ENCODE peak calls at places on chromosomes 12 and 14, in five cellular contexts. N is tibial nerve, D is IMR-90, O is transverse colon, J is body of pancreas. K is an unnamed sample.

GRCh38 chr12:94699796-94700195 is 49.4 kb upstream of the TMCC3 start:
- DNase-seq in J (no peak), N (no peak), O (no peak), D (no peak), K (peak; percentile 55)

GRCh38 chr12:1204581-1205121 is 213.6 kb downstream of the ERC1 start:
- DNase-seq in O (no peak), J (no peak), D (no peak), N (no peak), K (no peak)

GRCh38 chr12:48795550-48796455 is 6.9 kb upstream of the ADCY6 start:
- DNase-seq in O (peak; percentile 84), D (peak; percentile 75), J (peak; percentile 79), N (peak; percentile 69), K (peak; percentile 84)

GRCh38 chr14:102196436-102197230 is 56.9 kb downstream of the WDR20 start:
- DNase-seq in J (no peak), D (no peak), O (no peak), N (no peak), K (no peak)

GRCh38 chr12:52126605-52127578 is 47.4 kb downstream of the SMIM41 start:
- DNase-seq in O (no peak), J (no peak), D (peak; percentile 39), N (no peak), K (peak; percentile 55)

GRCh38 chr12:46453428-46453827 is 80.9 kb upstream of the SLC38A2 start:
- DNase-seq in D (no peak), N (no peak), J (no peak), O (no peak), K (no peak)

GRCh38 chr14:58875613-58876012 is 237.9 kb downstream of the DACT1 start:
- DNase-seq in D (no peak), J (no peak), O (no peak), N (no peak), K (no peak)

GRCh38 chr14:62179367-62180018 is 417.3 kb downstream of the SNAPC1 start:
- DNase-seq in N (no peak), D (peak; percentile 91), O (peak; percentile 15), J (peak; percentile 79), K (peak; percentile 54)

GRCh38 chr12:116879509-116880212 is 1.6 kb downstream of the HRK start:
- DNase-seq in O (peak; percentile 14), J (no peak), D (no peak), N (no peak), K (no peak)
- H3K4me3 ChIP-seq in O (peak overlapping the region; percentile 26), J (no peak overlapping the region), D (no peak overlapping the region), N (no peak overlapping the region), K (peak overlapping the region; percentile 41)

GRCh38 chr12:80791863-80792262 is 75.2 kb downstream of the MYF5 start:
- DNase-seq in N (no peak), J (no peak), O (no peak), D (no peak), K (no peak)
- TF ChIP-seq POLR2A in N (no peak), J (no peak), O (no peak), D (no peak), K (no peak)

GRCh38 chr12:89797436-89797835 is 88.8 kb upstream of the ATP2B1 start:
- DNase-seq in D (no peak), O (no peak), N (no peak), J (no peak), K (no peak)
- H3K4me1 ChIP-seq in D (no peaks in the 10 kb centered on the region), O (no peaks in the 10 kb centered on the region), N (no peaks in the 10 kb centered on the region), J (no peaks in the 10 kb centered on the region), K (no peaks in the 10 kb centered on the region)

DNA sequence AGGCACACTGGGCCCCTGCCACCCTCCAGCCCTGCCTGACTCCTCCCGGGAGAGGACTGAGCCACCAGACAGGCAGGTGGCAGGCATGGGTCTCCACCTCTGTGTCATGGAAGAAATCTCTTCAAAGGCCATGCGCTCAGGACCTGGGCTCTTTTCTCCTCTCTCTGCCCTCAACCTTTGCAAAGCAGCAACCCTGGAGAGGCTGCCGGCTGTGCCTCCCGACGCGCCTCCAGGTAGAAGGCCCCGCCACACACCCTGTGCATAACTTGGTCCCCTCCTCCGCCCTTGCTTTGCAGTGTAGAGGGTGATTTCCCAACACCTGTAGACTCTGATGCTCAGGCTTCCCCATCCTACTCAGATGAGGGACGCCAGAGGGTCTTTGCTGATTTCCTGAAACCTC is 28.2 kb upstream of the TMEM179 start:
- DNase-seq in N (no peak), D (no peak), J (no peak), O (no peak), K (no peak)
- H3K4me3 ChIP-seq in N (no peak overlapping the region), D (no peak overlapping the region), J (no peak overlapping the region), O (no peak overlapping the region), K (no peak overlapping the region)